ENCODE peak calls at places on chromosomes 3 and 15, in seven cellular contexts. E is neuronal stem cell, W is H9, Y is mesenchymal stem cell, G is trophoblast cell, V is mesendoderm, Z is H1. B is an unnamed sample.
A peak's percentile ranks its signal among the peaks of the same experiment; 100 is the strongest.

GRCh38 chr3:115100172-115100571 is 46.9 kb downstream of the ZBTB20 start:
- DNase-seq in E (no peak), W (no peak), Y (peak; percentile 75), G (no peak), V (peak; percentile 7), Z (no peak), B (peak; percentile 70)

GRCh38 chr3:159165972-159166371 is 364.1 kb downstream of the MFSD1 start:
- DNase-seq in E (no peak), W (no peak), Y (peak; percentile 34), G (no peak), V (no peak), Z (no peak), B (no peak)

GRCh38 chr3:175121225-175121624 is 262.1 kb downstream of the NAALADL2 start:
- DNase-seq in E (no peak), W (peak; percentile 50), Y (no peak), G (peak; percentile 15), V (peak; percentile 28), Z (no peak), B (no peak)

GRCh38 chr3:140225996-140226395 is 291.0 kb downstream of the CLSTN2 start:
- DNase-seq in E (no peak), W (no peak), Y (no peak), G (no peak), V (no peak), Z (no peak), B (no peak)

GRCh38 chr15:39411102-39411989 is 169.5 kb upstream of the THBS1 start:
- DNase-seq in E (no peak), W (no peak), Y (no peak), G (no peak), V (no peak), Z (no peak), B (no peak)

GRCh38 chr3:183541235-183541655 is 14.3 kb downstream of the KLHL6 start:
- DNase-seq in E (no peak), W (no peak), Y (no peak), G (no peak), V (no peak), Z (no peak), B (no peak)

GRCh38 chr15:45640610-45641009 is 5.8 kb downstream of the SQOR start:
- DNase-seq in E (no peak), W (no peak), Y (peak; percentile 97), G (no peak), V (no peak), Z (no peak), B (peak; percentile 96)

GRCh38 chr3:67018105-67018788 is 20.1 kb downstream of the KBTBD8 start:
- DNase-seq in E (no peak), W (no peak), Y (peak; percentile 16), G (peak; percentile 30), V (no peak), Z (no peak), B (no peak)

GRCh38 chr3:121758727-121759450 is 9.3 kb upstream of the GOLGB1 start:
- DNase-seq in E (no peak), W (no peak), Y (no peak), G (no peak), V (no peak), Z (no peak), B (peak; percentile 38)

GRCh38 chr15:36271048-36271447 is 308.4 kb upstream of the CDIN1 start:
- DNase-seq in E (peak; percentile 56), W (no peak), Y (no peak), G (no peak), V (peak; percentile 72), Z (peak; percentile 15), B (no peak)

DNA sequence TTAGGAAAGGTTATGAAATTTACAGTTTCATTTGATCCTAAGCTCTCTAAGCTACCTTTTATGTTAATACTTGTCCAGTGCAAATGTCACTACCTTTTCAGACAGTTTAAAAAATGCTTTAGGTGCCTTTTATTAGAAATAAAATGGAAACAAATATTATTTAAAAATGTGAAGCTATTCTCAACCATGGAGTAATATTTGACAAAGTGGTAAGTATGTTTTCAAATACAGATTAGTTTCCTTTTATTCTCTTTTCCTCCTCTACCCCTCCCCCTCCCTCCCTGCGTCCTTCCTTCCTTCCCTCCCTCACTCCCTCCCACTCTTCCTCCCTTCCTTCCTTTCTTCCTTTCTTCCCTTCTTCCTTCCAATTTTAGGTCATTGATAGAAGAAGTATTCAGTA is 6.3 kb downstream of the LRRC3B start:
- DNase-seq in E (no peak), W (no peak), Y (no peak), G (no peak), V (no peak), Z (no peak), B (no peak)
- H3K4ac ChIP-seq in E (no peak overlapping the region), W (no peak overlapping the region), Y (no peak overlapping the region), G (no peak overlapping the region), V (peak overlapping the region; percentile 21), Z (no peak overlapping the region), B (no peak overlapping the region)

GRCh38 chr3:146503459-146504202 is 34.3 kb upstream of the PLSCR2 start:
- DNase-seq in E (no peak), W (no peak), Y (peak; percentile 94), G (peak; percentile 74), V (peak; percentile 71), Z (no peak), B (peak; percentile 95)
- H3K4ac ChIP-seq in E (no peak overlapping the region), W (no peak overlapping the region), Y (peak overlapping the region; percentile 24), G (peak overlapping the region; percentile 98), V (peak overlapping the region; percentile 96), Z (no peak overlapping the region), B (no peak overlapping the region)

GRCh38 chr3:46284981-46285683 is 42.9 kb downstream of the CCR3 start:
- DNase-seq in E (no peak), W (no peak), Y (no peak), G (peak; percentile 85), V (no peak), Z (no peak), B (no peak)
- H3K4ac ChIP-seq in E (no peak overlapping the region), W (no peak overlapping the region), Y (no peak overlapping the region), G (no peak overlapping the region), V (no peak overlapping the region), Z (no peak overlapping the region), B (no peak overlapping the region)

GRCh38 chr3:116367761-116368395 is 77.4 kb downstream of the LSAMP start:
- DNase-seq in E (no peak), W (no peak), Y (no peak), G (no peak), V (no peak), Z (no peak), B (no peak)
- H3K4ac ChIP-seq in E (no peak overlapping the region), W (no peak overlapping the region), Y (no peak overlapping the region), G (no peak overlapping the region), V (no peak overlapping the region), Z (no peak overlapping the region), B (no peak overlapping the region)

GRCh38 chr3:46029953-46030543 is 2.8 kb upstream of the XCR1 start:
- DNase-seq in E (no peak), W (no peak), Y (no peak), G (no peak), V (no peak), Z (no peak), B (no peak)

GRCh38 chr3:46031269-46031668 is 4.0 kb upstream of the XCR1 start:
- DNase-seq in E (no peak), W (no peak), Y (no peak), G (no peak), V (no peak), Z (no peak), B (no peak)

GRCh38 chr3:46027736-46028397 is 584 bp upstream of the XCR1 start:
- DNase-seq in E (no peak), W (no peak), Y (peak; percentile 48), G (peak; percentile 69), V (peak; percentile 44), Z (no peak), B (no peak)

GRCh38 chr3:46031747-46032146 is 4.5 kb upstream of the XCR1 start:
- DNase-seq in E (no peak), W (no peak), Y (no peak), G (no peak), V (no peak), Z (no peak), B (no peak)

DNA sequence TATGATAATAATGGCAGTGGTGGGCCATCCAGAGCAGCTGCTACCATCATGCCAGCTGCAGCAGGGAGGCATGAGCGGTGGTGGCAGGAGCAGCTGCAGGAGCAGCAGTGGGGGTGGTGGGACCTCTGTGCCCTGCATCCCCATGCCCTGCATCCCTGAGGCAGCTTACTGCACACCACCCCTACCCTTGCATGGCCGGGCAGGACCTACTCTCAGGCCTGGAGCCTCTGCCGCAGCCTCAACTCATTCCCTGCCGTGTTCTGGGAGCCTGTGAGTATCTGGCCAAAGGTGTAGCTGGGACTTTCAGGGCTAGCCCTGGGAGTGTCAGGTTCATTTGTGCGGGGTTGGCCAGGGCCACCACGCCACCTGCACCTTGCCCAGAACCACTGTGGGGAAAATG is 3.3 kb upstream of the XCR1 start:
- DNase-seq in E (no peak), W (no peak), Y (no peak), G (no peak), V (no peak), Z (no peak), B (no peak)
- H3K4ac ChIP-seq in E (no peak overlapping the region), W (no peak overlapping the region), Y (no peak overlapping the region), G (no peak overlapping the region), V (no peak overlapping the region), Z (no peak overlapping the region), B (no peak overlapping the region)

GRCh38 chr3:147360936-147361670 is 45.2 kb downstream of the ZIC4 start:
- DNase-seq in E (no peak), W (peak; percentile 65), Y (no peak), G (no peak), V (no peak), Z (no peak), B (no peak)

GRCh38 chr3:147359177-147360062 is 46.9 kb downstream of the ZIC4 start:
- DNase-seq in E (no peak), W (peak; percentile 62), Y (no peak), G (no peak), V (no peak), Z (no peak), B (no peak)

GRCh38 chr3:147358144-147358992 is 48.0 kb downstream of the ZIC4 start:
- DNase-seq in E (no peak), W (peak; percentile 48), Y (no peak), G (no peak), V (no peak), Z (no peak), B (no peak)

GRCh38 chr3:147364771-147365170 is 41.6 kb downstream of the ZIC4 start:
- DNase-seq in E (no peak), W (no peak), Y (no peak), G (no peak), V (no peak), Z (no peak), B (no peak)

GRCh38 chr3:147361671-147362420 is 44.5 kb downstream of the ZIC4 start:
- DNase-seq in E (no peak), W (peak; percentile 82), Y (no peak), G (no peak), V (peak; percentile 82), Z (no peak), B (no peak)
- H3K4ac ChIP-seq in E (no peak overlapping the region), W (no peak overlapping the region), Y (no peak overlapping the region), G (no peak overlapping the region), V (no peak overlapping the region), Z (no peak overlapping the region), B (no peak overlapping the region)

DNA sequence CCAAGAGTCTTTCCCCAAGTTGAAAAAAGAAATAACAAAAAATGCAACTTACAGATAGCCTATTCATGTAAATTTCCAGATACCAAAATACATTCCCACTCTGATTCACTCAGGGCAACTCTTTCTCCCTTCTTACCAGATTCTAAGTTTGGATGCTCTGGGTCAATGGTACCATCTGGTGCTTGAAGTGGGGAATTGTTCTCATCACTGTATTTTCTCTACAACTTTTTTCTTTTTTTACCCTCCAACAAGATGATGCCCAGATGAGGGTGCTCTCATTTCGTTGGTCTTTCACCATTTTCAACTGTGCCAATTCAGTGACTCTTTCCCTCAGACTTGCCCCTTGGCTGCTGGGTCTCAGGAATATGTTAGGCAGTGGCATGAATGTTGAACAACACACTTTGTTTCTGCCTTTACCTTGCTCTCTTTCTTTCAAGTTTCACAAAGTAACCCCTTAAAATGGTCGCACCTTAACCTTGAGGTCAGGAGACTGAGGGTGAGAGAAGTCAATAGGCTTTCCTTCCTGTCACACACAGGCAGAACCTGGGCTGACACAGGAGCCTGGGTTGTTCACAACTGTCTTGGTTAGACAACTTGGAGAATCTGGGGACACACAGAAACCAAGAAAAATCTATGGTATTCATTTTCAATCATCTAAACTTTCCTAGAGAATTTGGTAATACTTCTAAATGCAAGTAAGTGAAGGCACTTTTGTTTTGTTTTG is 330.7 kb upstream of the SLCO3A1 start:
- DNase-seq in E (no peak), W (no peak), Y (no peak), G (no peak), V (peak; percentile 62), Z (no peak), B (peak; percentile 80)
- H3K4ac ChIP-seq in E (no peak overlapping the region), W (no peak overlapping the region), Y (no peak overlapping the region), G (no peak overlapping the region), V (no peak overlapping the region), Z (no peak overlapping the region), B (peak overlapping the region; percentile 76)

B was measured in IMR-90.